ENCODE peak calls at places on chromosomes 3 and 15, in nine cellular contexts. S is retina; L is stimulated activated CD4-positive, alpha-beta T cell treated with anti-CD3 and anti-CD28 coated beads, Interleukin-12 subunit alpha, Interleukin-12 subunit beta, amount 100 ng/mL, for 4 hours; X is caudate nucleus; Q is AG09309; G is GM03348; Y is glomerular endothelial cell; H is upper lobe of right lung; R is HFF-Myc. J is an unnamed sample.

GRCh38 chr15:44084171-44084570 is 110.9 kb downstream of the FRMD5 start:
- DNase-seq in S (no peak), L (no peak), X (no peak), Q (no peak), G (no peak), Y (no peak), H (no peak), R (no peak), J (no peak)

GRCh38 chr3:104316118-104316517 is 1050.6 kb upstream of the ALCAM start:
- DNase-seq in S (no peak), L (no peak), X (no peak), Q (no peak), G (peak), Y (no peak), H (no peak), R (no peak), J (no peak)

GRCh38 chr3:30085486-30085885 is 520.9 kb upstream of the TGFBR2 start:
- DNase-seq in S (no peak), L (no peak), X (no peak), Q (no peak), G (no peak), Y (no peak), H (no peak), R (no peak), J (no peak)

GRCh38 chr3:194738254-194739093 is 52.8 kb downstream of the FAM43A start:
- DNase-seq in S (no peak), L (no peak), X (peak), Q (peak), G (peak), Y (no peak), H (no peak), R (no peak), J (no peak)

GRCh38 chr3:125960456-125961288 is 8.3 kb upstream of the ROPN1B start:
- DNase-seq in S (no peak), L (no peak), X (no peak), Q (no peak), G (peak), Y (no peak), H (peak), R (no peak), J (no peak)

GRCh38 chr3:24199775-24200247 is 254.7 kb downstream of the NR1D2 start:
- DNase-seq in S (no peak), L (no peak), X (no peak), Q (peak), G (peak), Y (no peak), H (no peak), R (peak), J (no peak)

GRCh38 chr15:52790166-52790708 is at the start of gene ONECUT1:
- DNase-seq in S (peak), L (peak), X (no peak), Q (no peak), G (peak), Y (no peak), H (no peak), R (no peak), J (peak)

GRCh38 chr15:91075761-91076160 is 24.3 kb upstream of the SV2B start:
- DNase-seq in S (peak), L (no peak), X (no peak), Q (no peak), G (no peak), Y (no peak), H (no peak), R (no peak), J (no peak)

GRCh38 chr3:99499235-99499798 is 139.1 kb upstream of the COL8A1 start:
- DNase-seq in S (peak), L (no peak), X (no peak), Q (no peak), G (peak), Y (peak), H (no peak), R (peak), J (peak)

GRCh38 chr3:171320721-171321120 is 139.5 kb downstream of the TNIK start:
- DNase-seq in S (peak), L (no peak), X (no peak), Q (no peak), G (no peak), Y (no peak), H (no peak), R (no peak), J (peak)

GRCh38 chr15:42919794-42920280 is 741 bp downstream of the TTBK2 start:
- DNase-seq in S (peak), L (no peak), X (no peak), Q (no peak), G (peak), Y (no peak), H (no peak), R (no peak), J (peak)

GRCh38 chr15:85623648-85624047 is 171.1 kb downstream of the KLHL25 start:
- DNase-seq in S (no peak), L (no peak), X (no peak), Q (no peak), G (peak), Y (no peak), H (no peak), R (no peak), J (no peak)

GRCh38 chr15:89823836-89824606 is 9.4 kb upstream of the ANPEP start:
- DNase-seq in S (no peak), L (no peak), X (no peak), Q (no peak), G (no peak), Y (no peak), H (peak), R (no peak), J (no peak)

GRCh38 chr15:66780172-66780972 is 78.3 kb downstream of the SMAD6 start:
- DNase-seq in S (no peak), L (no peak), X (no peak), Q (no peak), G (peak), Y (no peak), H (no peak), R (peak), J (no peak)

GRCh38 chr3:194672876-194673275 is 885 bp upstream of the LSG1 start:
- DNase-seq in S (no peak), L (no peak), X (no peak), Q (no peak), G (no peak), Y (no peak), H (no peak), R (no peak), J (no peak)

GRCh38 chr15:73564255-73564654 is 68.9 kb downstream of the NPTN start:
- DNase-seq in S (no peak), L (no peak), X (no peak), Q (no peak), G (peak), Y (peak), H (no peak), R (peak), J (no peak)

GRCh38 chr3:38651153-38651789 is 1.8 kb upstream of the SCN5A start:
- DNase-seq in S (peak), L (peak), X (no peak), Q (no peak), G (peak), Y (no peak), H (peak), R (peak), J (peak)

GRCh38 chr15:57916695-57917094 is 148.8 kb downstream of the ALDH1A2 start:
- DNase-seq in S (no peak), L (no peak), X (no peak), Q (no peak), G (no peak), Y (no peak), H (no peak), R (no peak), J (no peak)

GRCh38 chr3:46695177-46695961 is 1.9 kb upstream of the ALS2CL start:
- DNase-seq in S (peak), L (peak), X (no peak), Q (no peak), G (no peak), Y (peak), H (peak), R (no peak), J (peak)

GRCh38 chr3:134375542-134376384 is 1.5 kb upstream of the AMOTL2 start:
- DNase-seq in S (no peak), L (no peak), X (no peak), Q (no peak), G (no peak), Y (no peak), H (peak), R (no peak), J (no peak)

GRCh38 chr3:22685598-22685997 is 517.5 kb upstream of the UBE2E2 start:
- DNase-seq in S (peak), L (no peak), X (no peak), Q (no peak), G (peak), Y (no peak), H (no peak), R (no peak), J (peak)

GRCh38 chr15:99019558-99020540 is 12.3 kb upstream of the PGPEP1L start:
- DNase-seq in S (peak), L (no peak), X (no peak), Q (peak), G (peak), Y (no peak), H (no peak), R (no peak), J (no peak)

GRCh38 chr3:27216955-27217552 is 152.1 kb downstream of the NEK10 start:
- DNase-seq in S (no peak), L (no peak), X (no peak), Q (peak), G (peak), Y (no peak), H (no peak), R (no peak), J (no peak)

GRCh38 chr3:99656606-99657005 is 18.2 kb downstream of the COL8A1 start:
- DNase-seq in S (no peak), L (no peak), X (no peak), Q (no peak), G (no peak), Y (no peak), H (no peak), R (no peak), J (no peak)

GRCh38 chr3:194657439-194657838 is 14.6 kb downstream of the LSG1 start:
- DNase-seq in S (no peak), L (no peak), X (no peak), Q (no peak), G (no peak), Y (no peak), H (no peak), R (no peak), J (no peak)

GRCh38 chr3:160154033-160154432 is 71.2 kb upstream of the C3orf80 start:
- DNase-seq in S (no peak), L (no peak), X (no peak), Q (peak), G (no peak), Y (no peak), H (no peak), R (no peak), J (no peak)

GRCh38 chr3:38489766-38490165 is 6.4 kb upstream of the EXOG start:
- DNase-seq in S (no peak), L (no peak), X (no peak), Q (no peak), G (no peak), Y (no peak), H (no peak), R (no peak), J (no peak)

GRCh38 chr15:63997715-63998442 is 48.4 kb downstream of the DAPK2 start:
- DNase-seq in S (no peak), L (no peak), X (no peak), Q (no peak), G (peak), Y (no peak), H (no peak), R (no peak), J (no peak)

GRCh38 chr15:77808077-77808476 is 175.4 kb upstream of the LINGO1 start:
- DNase-seq in S (no peak), L (no peak), X (peak), Q (no peak), G (no peak), Y (no peak), H (no peak), R (no peak), J (no peak)

GRCh38 chr3:5565026-5565425 is 377.5 kb downstream of the EDEM1 start:
- DNase-seq in S (no peak), L (no peak), X (no peak), Q (no peak), G (peak), Y (no peak), H (no peak), R (no peak), J (no peak)

GRCh38 chr3:4824948-4825325 is 154.3 kb upstream of the BHLHE40 start:
- DNase-seq in S (no peak), L (no peak), X (no peak), Q (no peak), G (peak), Y (no peak), H (no peak), R (peak), J (no peak)

GRCh38 chr3:23112491-23112890 is 90.6 kb upstream of the UBE2E2 start:
- DNase-seq in S (no peak), L (no peak), X (no peak), Q (no peak), G (no peak), Y (no peak), H (peak), R (no peak), J (no peak)

GRCh38 chr15:43517354-43518072 is at the start of gene MAP1A:
- DNase-seq in S (peak), L (no peak), X (peak), Q (no peak), G (peak), Y (no peak), H (peak), R (no peak), J (no peak)

GRCh38 chr3:18445421-18446066 is 20.4 kb upstream of the SATB1 start:
- DNase-seq in S (peak), L (peak), X (no peak), Q (no peak), G (peak), Y (no peak), H (no peak), R (no peak), J (peak)

GRCh38 chr15:55917881-55918296 is 75.5 kb downstream of the NEDD4 start:
- DNase-seq in S (no peak), L (no peak), X (no peak), Q (peak), G (peak), Y (peak), H (no peak), R (peak), J (peak)

GRCh38 chr3:141321109-141321497 is 47.2 kb upstream of the ZBTB38 start:
- DNase-seq in S (no peak), L (no peak), X (no peak), Q (no peak), G (no peak), Y (no peak), H (no peak), R (no peak), J (no peak)

GRCh38 chr15:97941572-97941971 is 18.9 kb upstream of the ARRDC4 start:
- DNase-seq in S (no peak), L (no peak), X (no peak), Q (no peak), G (no peak), Y (no peak), H (no peak), R (no peak), J (no peak)

J was measured in HuH-7.